ENCODE peak calls at places on chromosomes 1 and 21, in eight cellular contexts. One of them, this sample, is unnamed.

GRCh38 chr1:34362949-34363348 is 186.2 kb downstream of the C1orf94 start:
- DNase-seq in OCI-LY7: no peak
- DNase-seq in tibial artery: no peak
- DNase-seq in cardiac fibroblast: no peak
- DNase-seq in GM06990: no peak
- DNase-seq in transverse colon: no peak
- DNase-seq in pancreas: no peak
- DNase-seq in AG10803: no peak
- DNase-seq in this sample: no peak

GRCh38 chr1:190835658-190836057 is 358.0 kb upstream of the BRINP3 start:
- DNase-seq in pancreas: no peak
- DNase-seq in GM06990: no peak
- DNase-seq in AG10803: no peak
- DNase-seq in transverse colon: no peak
- DNase-seq in cardiac fibroblast: no peak
- DNase-seq in OCI-LY7: no peak
- DNase-seq in tibial artery: no peak
- DNase-seq in this sample: no peak

GRCh38 chr1:202143011-202143767 is 1.3 kb downstream of the ARL8A start:
- DNase-seq in pancreas: no peak
- DNase-seq in cardiac fibroblast: peak
- DNase-seq in AG10803: no peak
- DNase-seq in tibial artery: peak
- DNase-seq in GM06990: no peak
- DNase-seq in transverse colon: peak
- DNase-seq in OCI-LY7: peak
- DNase-seq in this sample: no peak

GRCh38 chr1:78950801-78951200 is 55.7 kb downstream of the ADGRL4 start:
- DNase-seq in tibial artery: no peak
- DNase-seq in pancreas: no peak
- DNase-seq in transverse colon: no peak
- DNase-seq in OCI-LY7: no peak
- DNase-seq in AG10803: no peak
- DNase-seq in cardiac fibroblast: peak
- DNase-seq in GM06990: no peak
- DNase-seq in this sample: no peak

GRCh38 chr21:44867464-44867863 is 6.0 kb downstream of the PTTG1IP start:
- DNase-seq in pancreas: peak
- DNase-seq in AG10803: no peak
- DNase-seq in transverse colon: no peak
- DNase-seq in GM06990: no peak
- DNase-seq in OCI-LY7: no peak
- DNase-seq in cardiac fibroblast: no peak
- DNase-seq in tibial artery: no peak
- DNase-seq in this sample: no peak

GRCh38 chr21:42465008-42465878 is 30.8 kb downstream of the RSPH1 start:
- DNase-seq in tibial artery: no peak
- DNase-seq in GM06990: peak
- DNase-seq in pancreas: no peak
- DNase-seq in cardiac fibroblast: peak
- DNase-seq in OCI-LY7: no peak
- DNase-seq in AG10803: no peak
- DNase-seq in transverse colon: peak
- DNase-seq in this sample: peak

GRCh38 chr1:82091729-82092128 is 291.0 kb downstream of the ADGRL2 start:
- DNase-seq in transverse colon: no peak
- DNase-seq in OCI-LY7: no peak
- DNase-seq in cardiac fibroblast: peak
- DNase-seq in pancreas: no peak
- DNase-seq in GM06990: no peak
- DNase-seq in tibial artery: no peak
- DNase-seq in AG10803: no peak
- DNase-seq in this sample: peak

GRCh38 chr1:83114136-83114834 is 884.6 kb downstream of the TTLL7 start:
- DNase-seq in tibial artery: no peak
- DNase-seq in pancreas: no peak
- DNase-seq in AG10803: no peak
- DNase-seq in GM06990: no peak
- DNase-seq in cardiac fibroblast: no peak
- DNase-seq in transverse colon: no peak
- DNase-seq in OCI-LY7: no peak
- DNase-seq in this sample: no peak

GRCh38 chr1:78651247-78651646 is 1.6 kb downstream of the IFI44 start:
- DNase-seq in transverse colon: no peak
- DNase-seq in pancreas: peak
- DNase-seq in cardiac fibroblast: peak
- DNase-seq in AG10803: peak
- DNase-seq in OCI-LY7: no peak
- DNase-seq in GM06990: peak
- DNase-seq in tibial artery: no peak
- DNase-seq in this sample: peak

GRCh38 chr1:31801450-31801849 is 14.4 kb downstream of the SPOCD1 start:
- DNase-seq in pancreas: no peak
- DNase-seq in transverse colon: no peak
- DNase-seq in OCI-LY7: no peak
- DNase-seq in GM06990: no peak
- DNase-seq in AG10803: no peak
- DNase-seq in cardiac fibroblast: no peak
- DNase-seq in tibial artery: peak
- DNase-seq in this sample: no peak

GRCh38 chr21:42295845-42296244 is 19.4 kb downstream of the TFF3 start:
- DNase-seq in transverse colon: no peak
- DNase-seq in GM06990: no peak
- DNase-seq in tibial artery: no peak
- DNase-seq in cardiac fibroblast: no peak
- DNase-seq in pancreas: no peak
- DNase-seq in AG10803: no peak
- DNase-seq in OCI-LY7: no peak
- DNase-seq in this sample: no peak

GRCh38 chr1:20732071-20732587 is 374 bp downstream of the SH2D5 start:
- DNase-seq in cardiac fibroblast: peak
- DNase-seq in GM06990: peak
- DNase-seq in tibial artery: no peak
- DNase-seq in transverse colon: peak
- DNase-seq in pancreas: peak
- DNase-seq in OCI-LY7: peak
- DNase-seq in AG10803: peak
- DNase-seq in this sample: peak

GRCh38 chr1:24289937-24290595 is 29.1 kb upstream of the GRHL3 start:
- DNase-seq in OCI-LY7: no peak
- DNase-seq in tibial artery: peak
- DNase-seq in GM06990: no peak
- DNase-seq in transverse colon: peak
- DNase-seq in AG10803: peak
- DNase-seq in pancreas: peak
- DNase-seq in cardiac fibroblast: peak
- DNase-seq in this sample: peak

GRCh38 chr21:38400195-38400695 is 98.0 kb downstream of the ERG start:
- DNase-seq in tibial artery: no peak
- DNase-seq in OCI-LY7: no peak
- DNase-seq in AG10803: no peak
- DNase-seq in cardiac fibroblast: no peak
- DNase-seq in GM06990: no peak
- DNase-seq in transverse colon: no peak
- DNase-seq in pancreas: no peak
- DNase-seq in this sample: no peak

GRCh38 chr1:231628207-231628876 is 1.8 kb downstream of the DISC1 start:
- DNase-seq in OCI-LY7: no peak
- DNase-seq in cardiac fibroblast: peak
- DNase-seq in transverse colon: no peak
- DNase-seq in GM06990: no peak
- DNase-seq in AG10803: peak
- DNase-seq in pancreas: no peak
- DNase-seq in tibial artery: no peak
- DNase-seq in this sample: no peak

GRCh38 chr1:63915121-63915520 is 141.3 kb downstream of the ROR1 start:
- DNase-seq in GM06990: no peak
- DNase-seq in AG10803: peak
- DNase-seq in OCI-LY7: peak
- DNase-seq in cardiac fibroblast: peak
- DNase-seq in tibial artery: no peak
- DNase-seq in transverse colon: no peak
- DNase-seq in pancreas: no peak
- DNase-seq in this sample: peak

GRCh38 chr1:237736372-237737029 is 154.2 kb downstream of the ZP4 start:
- DNase-seq in OCI-LY7: peak
- DNase-seq in tibial artery: no peak
- DNase-seq in pancreas: no peak
- DNase-seq in cardiac fibroblast: no peak
- DNase-seq in GM06990: no peak
- DNase-seq in transverse colon: no peak
- DNase-seq in AG10803: no peak
- DNase-seq in this sample: peak

GRCh38 chr1:218772575-218772974 is 401.1 kb upstream of the LYPLAL1 start:
- DNase-seq in pancreas: no peak
- DNase-seq in tibial artery: no peak
- DNase-seq in transverse colon: no peak
- DNase-seq in cardiac fibroblast: peak
- DNase-seq in AG10803: peak
- DNase-seq in OCI-LY7: no peak
- DNase-seq in GM06990: no peak
- DNase-seq in this sample: peak

GRCh38 chr1:111503585-111504060 is at the start of the genes ADORA3 and TMIGD3:
- DNase-seq in OCI-LY7: peak
- DNase-seq in pancreas: no peak
- DNase-seq in transverse colon: peak
- DNase-seq in tibial artery: peak
- DNase-seq in GM06990: no peak
- DNase-seq in cardiac fibroblast: no peak
- DNase-seq in AG10803: no peak
- DNase-seq in this sample: no peak

GRCh38 chr1:92792340-92792782 is 7.5 kb upstream of the EVI5 start:
- DNase-seq in transverse colon: no peak
- DNase-seq in OCI-LY7: no peak
- DNase-seq in pancreas: no peak
- DNase-seq in cardiac fibroblast: no peak
- DNase-seq in AG10803: no peak
- DNase-seq in GM06990: no peak
- DNase-seq in tibial artery: no peak
- DNase-seq in this sample: no peak

GRCh38 chr1:156444407-156445001 is 56.1 kb downstream of the MEF2D start:
- DNase-seq in GM06990: no peak
- DNase-seq in AG10803: no peak
- DNase-seq in tibial artery: no peak
- DNase-seq in OCI-LY7: peak
- DNase-seq in transverse colon: no peak
- DNase-seq in pancreas: no peak
- DNase-seq in cardiac fibroblast: peak
- DNase-seq in this sample: peak

GRCh38 chr1:99681583-99681982 is 35.7 kb downstream of the PALMD start:
- DNase-seq in cardiac fibroblast: peak
- DNase-seq in transverse colon: no peak
- DNase-seq in GM06990: no peak
- DNase-seq in OCI-LY7: no peak
- DNase-seq in tibial artery: no peak
- DNase-seq in AG10803: no peak
- DNase-seq in pancreas: no peak
- DNase-seq in this sample: peak
- TF ChIP-seq CTCF in cardiac fibroblast: peak
- TF ChIP-seq CTCF in transverse colon: no peak
- TF ChIP-seq CTCF in GM06990: peak
- TF ChIP-seq CTCF in OCI-LY7: peak
- TF ChIP-seq CTCF in tibial artery: no peak
- TF ChIP-seq CTCF in AG10803: no peak
- TF ChIP-seq CTCF in pancreas: no peak
- TF ChIP-seq CTCF in this sample: no peak

DNA sequence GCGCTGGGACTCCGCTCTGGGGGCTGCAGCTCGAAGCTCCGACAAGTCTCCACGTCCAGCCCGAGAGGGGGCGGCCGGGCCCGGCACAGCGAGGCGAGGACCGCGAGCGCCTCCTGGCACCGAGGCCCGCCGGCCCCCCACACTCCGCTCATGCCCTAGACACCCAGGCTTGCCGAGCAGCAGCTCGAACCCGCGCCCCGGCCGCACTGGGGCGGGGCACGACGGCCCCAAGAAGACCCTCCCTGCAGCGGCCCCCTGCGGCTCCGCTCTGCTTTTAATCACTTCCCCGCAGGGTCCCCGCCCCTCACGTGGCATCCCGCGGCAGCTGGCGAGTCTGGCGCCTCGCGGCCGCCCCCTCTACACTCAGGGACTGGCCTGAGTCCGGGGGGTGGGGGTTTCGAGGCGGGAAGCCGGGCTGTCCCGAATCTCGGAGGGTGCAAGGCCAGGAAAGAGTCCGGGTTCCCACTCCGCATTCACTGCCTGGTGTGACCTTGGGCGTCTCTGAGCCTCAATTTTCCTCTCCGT is at the start of gene SYT6:
- DNase-seq in GM06990: no peak
- DNase-seq in transverse colon: no peak
- DNase-seq in OCI-LY7: no peak
- DNase-seq in pancreas: no peak
- DNase-seq in AG10803: no peak
- DNase-seq in tibial artery: no peak
- DNase-seq in cardiac fibroblast: no peak
- DNase-seq in this sample: no peak
- H3K4me3 ChIP-seq in GM06990: no peak
- H3K4me3 ChIP-seq in transverse colon: peak
- H3K4me3 ChIP-seq in OCI-LY7: no peak
- H3K4me3 ChIP-seq in pancreas: peak
- H3K4me3 ChIP-seq in AG10803: peak
- H3K4me3 ChIP-seq in tibial artery: peak
- H3K4me3 ChIP-seq in cardiac fibroblast: no peak
- H3K4me3 ChIP-seq in this sample: no peak

GRCh38 chr1:169694304-169694703 is 17.1 kb downstream of the SELL start:
- DNase-seq in cardiac fibroblast: no peak
- DNase-seq in AG10803: no peak
- DNase-seq in OCI-LY7: peak
- DNase-seq in GM06990: no peak
- DNase-seq in tibial artery: no peak
- DNase-seq in pancreas: no peak
- DNase-seq in transverse colon: no peak
- DNase-seq in this sample: no peak
- TF ChIP-seq CTCF in cardiac fibroblast: no peak
- TF ChIP-seq CTCF in AG10803: no peak
- TF ChIP-seq CTCF in OCI-LY7: peak
- TF ChIP-seq CTCF in GM06990: peak
- TF ChIP-seq CTCF in tibial artery: no peak
- TF ChIP-seq CTCF in pancreas: no peak
- TF ChIP-seq CTCF in transverse colon: no peak
- TF ChIP-seq CTCF in this sample: no peak

DNA sequence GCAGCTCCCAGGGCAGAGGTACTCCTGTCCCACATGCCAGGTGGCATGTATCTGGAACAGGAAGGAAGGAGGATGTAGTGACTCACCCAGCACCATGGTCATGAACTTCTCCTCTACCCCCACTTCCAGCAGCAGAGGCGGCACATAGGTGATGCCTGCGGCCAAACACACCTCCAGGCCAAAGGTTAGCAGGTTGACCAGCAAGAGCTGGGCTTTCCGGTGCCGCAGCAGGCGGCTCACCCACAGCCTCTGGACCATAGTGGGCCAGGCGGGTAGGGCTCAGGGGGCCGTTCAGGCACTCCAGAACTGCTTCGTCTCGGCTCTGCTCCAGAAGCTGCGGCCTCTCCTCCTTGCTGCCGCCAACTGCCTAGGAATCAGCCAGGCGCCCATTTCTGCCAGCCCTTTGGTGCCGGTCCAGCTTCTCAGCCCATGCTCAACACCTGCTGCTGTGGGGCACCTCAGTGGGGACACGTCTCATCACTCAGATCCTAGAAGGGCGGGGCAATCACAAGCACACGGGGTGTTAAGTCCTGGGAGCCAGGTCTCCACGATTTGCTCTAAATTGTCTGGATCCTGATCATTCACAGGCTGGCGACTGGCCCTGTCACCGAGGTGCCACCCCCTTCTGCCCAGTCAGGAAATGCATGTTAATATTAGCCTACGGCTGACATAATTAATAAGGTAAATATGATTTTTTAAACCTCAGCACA is 15.8 kb downstream of the SLC45A3 start:
- DNase-seq in tibial artery: no peak
- DNase-seq in pancreas: no peak
- DNase-seq in transverse colon: peak
- DNase-seq in cardiac fibroblast: peak
- DNase-seq in AG10803: no peak
- DNase-seq in OCI-LY7: peak
- DNase-seq in GM06990: no peak
- DNase-seq in this sample: peak
- H3K4me3 ChIP-seq in tibial artery: no peak
- H3K4me3 ChIP-seq in pancreas: no peak
- H3K4me3 ChIP-seq in transverse colon: no peak
- H3K4me3 ChIP-seq in cardiac fibroblast: no peak
- H3K4me3 ChIP-seq in AG10803: no peak
- H3K4me3 ChIP-seq in OCI-LY7: peak
- H3K4me3 ChIP-seq in GM06990: no peak
- H3K4me3 ChIP-seq in this sample: no peak

This sample was measured in fibroblast of pulmonary artery.